ENCODE peak calls at places on chromosomes 2 and 18, in four cellular contexts. Z, I, J and U are unnamed samples.

GRCh38 chr2:228722311-228722710 is 540.8 kb upstream of the SPHKAP start:
- DNase-seq in J (no peak), Z (no peak), I (no peak), U (no peak)

GRCh38 chr18:32511147-32511546 is 40.5 kb upstream of the GAREM1 start:
- DNase-seq in J (no peak), I (no peak), Z (no peak), U (no peak)

GRCh38 chr2:144426355-144426754 is 93.6 kb downstream of the ZEB2 start:
- DNase-seq in Z (no peak), J (no peak), I (no peak), U (no peak)

GRCh38 chr2:169259402-169259801 is 102.9 kb downstream of the LRP2 start:
- DNase-seq in I (no peak), J (no peak), Z (no peak), U (no peak)

GRCh38 chr18:65968605-65969004 is 217.8 kb downstream of the CDH7 start:
- DNase-seq in I (no peak), Z (no peak), J (no peak), U (no peak)

GRCh38 chr18:58695772-58696171 is 24.5 kb downstream of the MALT1 start:
- DNase-seq in I (no peak), Z (no peak), J (no peak), U (no peak)

GRCh38 chr2:8571792-8572499 is 109.9 kb upstream of the ID2 start:
- DNase-seq in J (no peak), Z (no peak), I (no peak), U (no peak)

GRCh38 chr2:182240862-182241371 is 185.9 kb downstream of the PDE1A start:
- DNase-seq in J (peak), Z (no peak), I (peak), U (peak)